ENCODE peak calls at places on chromosomes 6 and 20, in four cellular contexts. N is IMR-90, P is H1, Q is mesenchymal stem cell. O is an unnamed sample.

GRCh38 chr6:155517282-155517681 is 61.6 kb upstream of the NOX3 start:
- DNase-seq in Q (no peak), N (no peak), P (no peak), O (no peak)

GRCh38 chr20:38426006-38426405 is 9.1 kb downstream of the SNHG17 start:
- DNase-seq in N (peak; percentile 95), Q (peak; percentile 95), P (no peak), O (no peak)

GRCh38 chr6:35955970-35956369 is 35.1 kb upstream of the SRPK1 start:
- DNase-seq in N (no peak), Q (no peak), P (no peak), O (no peak)

GRCh38 chr6:37242042-37242428 is 15.5 kb upstream of the TBC1D22B start:
- DNase-seq in N (no peak), Q (no peak), P (no peak), O (no peak)

GRCh38 chr6:136077834-136078576 is 172.1 kb downstream of the MTFR2 start:
- DNase-seq in P (no peak), N (peak; percentile 96), Q (peak; percentile 70), O (no peak)

GRCh38 chr6:100617633-100618348 is 153.1 kb upstream of the SIM1 start:
- DNase-seq in N (peak; percentile 48), Q (peak; percentile 45), P (no peak), O (no peak)

GRCh38 chr20:37348643-37349516 is 2.9 kb downstream of the SRC start:
- DNase-seq in N (no peak), Q (no peak), P (no peak), O (no peak)

GRCh38 chr6:84657486-84657885 is 106.9 kb downstream of the TBX18 start:
- DNase-seq in N (no peak), P (no peak), Q (no peak), O (no peak)

GRCh38 chr6:143675946-143676345 is 1.8 kb upstream of the PHACTR2 start:
- DNase-seq in Q (peak; percentile 46), N (peak; percentile 56), P (no peak), O (no peak)

GRCh38 chr6:75210885-75211739 is 5.3 kb upstream of the COL12A1 start:
- DNase-seq in Q (peak; percentile 76), P (no peak), N (peak; percentile 79), O (peak; percentile 61)

GRCh38 chr20:38674178-38675133 is 49.8 kb upstream of the SLC32A1 start:
- DNase-seq in P (peak; percentile 91), Q (peak; percentile 64), N (peak; percentile 47), O (peak; percentile 84)

GRCh38 chr20:44643596-44644383 is 7.7 kb downstream of the ADA start:
- DNase-seq in Q (peak; percentile 99), P (peak; percentile 67), N (peak; percentile 80), O (no peak)

GRCh38 chr20:36860811-36861624 is 14.9 kb upstream of the TLDC2 start:
- DNase-seq in Q (no peak), P (no peak), N (no peak), O (no peak)

GRCh38 chr6:22421187-22421586 is 124.4 kb upstream of the PRL start:
- DNase-seq in Q (no peak), P (no peak), N (no peak), O (no peak)

GRCh38 chr20:51059862-51060261 is 37.0 kb upstream of the KCNG1 start:
- DNase-seq in P (no peak), Q (peak; percentile 18), N (peak; percentile 20), O (no peak)

GRCh38 chr20:36876473-36876833 is 515 bp downstream of the TLDC2 start:
- DNase-seq in Q (no peak), N (no peak), P (no peak), O (no peak)

GRCh38 chr6:144248003-144248402 is 37.1 kb upstream of the UTRN start:
- DNase-seq in Q (no peak), P (no peak), N (no peak), O (no peak)

GRCh38 chr20:19890358-19891117 is 126.6 kb upstream of the NAA20 start:
- DNase-seq in Q (no peak), P (no peak), N (no peak), O (no peak)

GRCh38 chr20:19886666-19887288 is 128.7 kb downstream of the RIN2 start:
- DNase-seq in Q (peak; percentile 65), P (no peak), N (peak; percentile 56), O (no peak)

GRCh38 chr20:19887566-19888268 is 129.4 kb upstream of the NAA20 start:
- DNase-seq in P (no peak), N (no peak), Q (no peak), O (no peak)

GRCh38 chr20:19888269-19888669 is 128.9 kb upstream of the NAA20 start:
- DNase-seq in P (no peak), N (no peak), Q (peak; percentile 70), O (no peak)

GRCh38 chr20:19889011-19889953 is 127.9 kb upstream of the NAA20 start:
- DNase-seq in N (peak; percentile 76), P (no peak), Q (peak; percentile 79), O (no peak)
- H4K8ac ChIP-seq in N (peak overlapping the region; percentile 75), P (no peak overlapping the region), Q (peak overlapping the region; percentile 49), O (no peak overlapping the region)

DNA sequence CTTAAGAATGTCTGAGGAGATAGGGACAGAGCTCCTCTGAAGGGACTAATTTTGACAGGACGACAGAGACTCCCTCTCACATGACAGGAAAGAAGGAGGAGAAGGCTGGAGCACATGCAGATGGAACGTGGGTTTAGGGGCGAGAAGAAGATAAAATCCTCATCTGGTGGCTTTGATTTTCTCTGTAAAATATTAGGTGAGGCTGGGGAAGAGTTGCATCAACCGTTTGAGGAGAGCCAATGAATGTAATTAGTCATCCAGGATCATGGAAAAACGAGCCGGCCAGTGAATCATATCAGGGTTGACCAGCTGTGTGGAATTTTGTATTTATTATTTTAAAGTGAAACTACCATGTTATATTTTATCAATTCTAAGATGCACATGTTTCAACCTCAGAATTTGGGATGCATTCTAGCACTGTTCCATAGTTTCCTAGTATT is 46.9 kb upstream of the ADGRF4 start:
- DNase-seq in Q (peak; percentile 30), N (peak; percentile 74), P (no peak), O (no peak)
- H3K14ac ChIP-seq in Q (no peak overlapping the region), N (no peak overlapping the region), P (no peak overlapping the region), O (no peak overlapping the region)

DNA sequence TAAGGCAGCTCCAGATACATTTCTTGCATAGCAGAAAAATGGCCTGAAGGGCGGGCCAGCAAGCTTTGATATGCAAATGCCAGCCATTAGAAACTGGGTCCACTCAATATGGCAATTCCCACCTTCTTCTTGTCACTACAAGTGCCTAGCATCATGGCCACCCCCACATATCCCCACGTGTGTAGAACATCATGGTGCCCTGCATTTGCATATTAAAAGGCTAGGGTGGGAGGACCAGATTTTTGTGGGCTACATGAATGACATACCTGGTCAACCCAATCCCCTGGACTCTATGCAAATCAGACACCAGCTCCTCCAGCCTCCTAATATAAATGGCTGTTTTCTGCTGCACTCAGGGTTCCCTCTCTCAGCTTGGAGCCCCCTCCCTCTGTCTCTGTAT is 31.7 kb downstream of the PLN start:
- DNase-seq in Q (no peak), N (no peak), P (no peak), O (no peak)
- H3K18ac ChIP-seq in Q (no peak overlapping the region), N (no peak overlapping the region), P (no peak overlapping the region), O (no peak overlapping the region)

DNA sequence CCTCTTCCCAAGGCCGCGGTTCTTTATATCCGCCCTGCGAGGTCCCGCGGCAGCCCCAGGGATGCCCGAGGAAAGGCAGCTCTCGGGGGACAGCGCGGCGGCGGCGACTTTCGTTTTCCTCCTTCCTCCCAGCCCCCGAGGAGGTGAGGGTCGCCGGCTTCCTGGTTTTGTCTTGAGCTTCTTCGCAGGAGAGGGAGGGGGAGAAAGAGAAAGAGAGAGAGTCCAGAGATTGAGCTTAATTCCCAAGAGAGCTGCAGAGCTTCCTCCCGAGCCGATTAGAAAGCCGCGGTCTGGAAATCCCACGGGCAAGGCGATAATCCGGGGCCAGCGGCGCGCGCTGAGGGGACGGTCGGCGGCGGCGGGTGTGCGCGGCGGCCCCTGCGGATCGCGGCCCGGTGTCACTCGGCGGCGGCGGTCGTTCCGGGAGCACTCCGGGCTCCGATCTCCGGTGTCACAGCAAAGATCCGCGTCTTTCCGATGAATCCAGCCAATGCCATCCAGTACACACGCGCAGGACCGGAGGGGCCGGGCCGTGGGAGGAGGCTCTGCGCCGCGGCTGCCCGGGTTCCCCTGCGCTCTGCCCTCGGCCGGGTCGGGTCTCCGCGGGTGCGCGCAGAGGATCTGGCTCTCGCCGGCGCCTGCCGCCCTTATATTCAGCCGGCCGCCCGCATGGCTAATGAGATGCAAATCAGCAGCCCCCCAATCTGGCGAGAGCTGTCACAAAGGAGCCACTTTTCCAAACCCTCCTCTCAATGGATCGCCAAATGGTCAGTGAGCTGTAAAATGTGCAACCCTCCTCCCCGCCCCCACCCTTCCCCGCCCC is at the start of gene DLL1:
- DNase-seq in P (peak; percentile 84), Q (peak; percentile 68), N (peak; percentile 29), O (peak; percentile 94)
- H4K8ac ChIP-seq in P (peak within 1 kb of the TSS; percentile 79), Q (peak within 1 kb of the TSS; percentile 47), N (no peak within 1 kb of the TSS), O (no peak within 1 kb of the TSS)

GRCh38 chr20:47379433-47380150 is 23.1 kb upstream of the ZMYND8 start:
- DNase-seq in Q (peak; percentile 86), P (no peak), N (peak; percentile 97), O (no peak)
- H3K14ac ChIP-seq in Q (no peak overlapping the region), P (no peak overlapping the region), N (peak overlapping the region; percentile 38), O (no peak overlapping the region)

DNA sequence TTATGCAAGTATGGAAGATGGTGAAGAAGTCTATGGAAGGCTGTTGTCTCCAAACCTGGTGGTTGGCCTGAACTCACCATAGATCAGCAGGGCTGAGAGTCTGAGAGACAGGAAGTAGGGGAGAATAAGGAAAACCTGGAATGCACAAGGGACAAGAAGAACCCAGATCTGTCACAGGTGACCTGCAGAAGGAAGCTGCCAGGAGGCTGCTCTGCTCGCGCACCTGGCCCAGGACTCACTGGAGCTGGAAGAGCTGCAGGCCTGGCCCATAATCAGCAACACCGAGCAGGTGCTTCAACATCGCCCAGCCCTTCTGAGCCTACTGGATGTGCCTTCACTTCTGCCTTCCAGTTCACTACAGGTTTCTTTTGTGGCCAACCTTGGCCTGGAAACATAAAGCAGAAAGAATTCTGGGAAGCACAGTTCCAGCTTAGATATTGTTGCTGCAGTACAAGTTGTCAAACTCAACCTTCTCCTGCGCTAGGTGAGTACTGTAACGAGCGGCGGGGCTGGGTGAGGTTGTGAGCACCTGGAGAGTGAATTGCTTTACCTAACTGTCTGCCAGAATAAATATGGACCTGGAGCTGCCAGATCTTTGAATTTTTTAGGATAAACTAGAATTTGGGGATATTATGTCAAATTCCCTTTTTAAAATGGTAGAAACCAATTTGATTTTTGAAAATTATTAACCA is 82.4 kb downstream of the CDH26 start:
- DNase-seq in N (no peak), Q (no peak), P (peak; percentile 28), O (no peak)
- H3K18ac ChIP-seq in N (no peak overlapping the region), Q (no peak overlapping the region), P (no peak overlapping the region), O (no peak overlapping the region)